ENCODE peak calls at places on chromosomes 6 and 20, in seven cellular contexts. R is left lung; N is MM.1S; Z is heart left ventricle; L is neural progenitor cell; P is HepG2; Y is CD8-positive, alpha-beta T cell. D is an unnamed sample. For H3K4me1, H3K9me3 and H3K27me3, the result is how much of the 10 kb centered on the place peaks cover.

GRCh38 chr6:170429457-170429856 is 122.9 kb downstream of the FAM120B start:
- DNase-seq in R (no peak), N (no peak), Z (no peak), L (no peak), P (peak), Y (no peak), D (no peak)

GRCh38 chr6:56514395-56514794 is 128.3 kb downstream of the DST start:
- DNase-seq in R (no peak), N (no peak), Z (no peak), L (no peak), P (no peak), Y (no peak), D (no peak)

GRCh38 chr6:150711584-150712501 is 112.2 kb downstream of the PLEKHG1 start:
- DNase-seq in R (no peak), N (no peak), Z (peak), L (no peak), P (no peak), Y (no peak), D (no peak)

GRCh38 chr6:143838395-143838794 is 4.7 kb upstream of the LTV1 start:
- DNase-seq in R (no peak), N (no peak), Z (no peak), L (no peak), P (peak), Y (no peak), D (no peak)

GRCh38 chr6:18763086-18763485 is 375.9 kb downstream of the RNF144B start:
- DNase-seq in R (no peak), N (no peak), Z (no peak), L (no peak), P (no peak), Y (no peak), D (no peak)

GRCh38 chr6:169799474-169799926 is 48.1 kb downstream of the ERMARD start:
- DNase-seq in R (no peak), N (no peak), Z (no peak), L (no peak), P (peak), Y (no peak), D (no peak)

GRCh38 chr20:41138217-41138526 is 829 bp downstream of the PLCG1 start:
- DNase-seq in R (no peak), N (no peak), Z (no peak), L (no peak), P (peak), Y (no peak), D (no peak)

GRCh38 chr6:42390228-42390934 is 61.3 kb downstream of the TRERF1 start:
- DNase-seq in R (no peak), N (no peak), Z (no peak), L (no peak), P (no peak), Y (peak), D (no peak)

GRCh38 chr20:38337561-38338140 is 8.6 kb upstream of the LBP start:
- DNase-seq in R (no peak), N (no peak), Z (no peak), L (peak), P (peak), Y (no peak), D (peak)

GRCh38 chr6:144134176-144134575 is 16.1 kb upstream of the STX11 start:
- DNase-seq in R (no peak), N (no peak), Z (no peak), L (no peak), P (no peak), Y (no peak), D (no peak)

GRCh38 chr6:158468666-158469065 is 91.2 kb upstream of the TMEM181 start:
- DNase-seq in R (no peak), N (no peak), Z (no peak), L (peak), P (no peak), Y (no peak), D (no peak)

GRCh38 chr6:108492131-108492766 is 68.5 kb upstream of the FOXO3 start:
- DNase-seq in R (no peak), N (peak), Z (no peak), L (peak), P (peak), Y (no peak), D (peak)

GRCh38 chr6:79134699-79135474 is 56.8 kb upstream of the PHIP start:
- DNase-seq in R (no peak), N (no peak), Z (no peak), L (no peak), P (no peak), Y (no peak), D (peak)

GRCh38 chr6:156185113-156185512 is 592.1 kb upstream of the ARID1B start:
- DNase-seq in R (no peak), N (no peak), Z (no peak), L (no peak), P (no peak), Y (no peak), D (no peak)

GRCh38 chr6:26653007-26653406 is 6.5 kb downstream of the ZNF322 start:
- DNase-seq in R (no peak), N (no peak), Z (no peak), L (no peak), P (no peak), Y (no peak), D (no peak)

GRCh38 chr6:37696841-37697735 is 595 bp downstream of the MDGA1 start:
- DNase-seq in R (no peak), N (peak), Z (no peak), L (peak), P (no peak), Y (peak), D (peak)

GRCh38 chr20:33480071-33480470 is 9.8 kb upstream of the CBFA2T2 start:
- DNase-seq in R (no peak), N (no peak), Z (no peak), L (peak), P (no peak), Y (no peak), D (no peak)

GRCh38 chr6:113104546-113105325 is 752.4 kb upstream of the MARCKS start:
- DNase-seq in R (no peak), N (no peak), Z (no peak), L (no peak), P (no peak), Y (no peak), D (no peak)

GRCh38 chr6:3408665-3409064 is 48.2 kb downstream of the SLC22A23 start:
- DNase-seq in R (no peak), N (no peak), Z (no peak), L (no peak), P (no peak), Y (no peak), D (no peak)

GRCh38 chr20:8073024-8073832 is 53.7 kb upstream of the TMX4 start:
- DNase-seq in R (no peak), N (no peak), Z (no peak), L (no peak), P (peak), Y (no peak), D (peak)

GRCh38 chr6:29641430-29642213 is 8.6 kb upstream of the GABBR1 start:
- DNase-seq in R (no peak), N (no peak), Z (no peak), L (no peak), P (no peak), Y (peak), D (no peak)

GRCh38 chr6:21133902-21134301 is 459.6 kb upstream of the SOX4 start:
- DNase-seq in R (no peak), N (no peak), Z (no peak), L (peak), P (no peak), Y (no peak), D (no peak)

GRCh38 chr6:54102239-54102638 is 9.0 kb upstream of the MLIP start:
- DNase-seq in R (no peak), N (no peak), Z (no peak), L (no peak), P (no peak), Y (no peak), D (no peak)

GRCh38 chr6:118186676-118187567 is 279.9 kb downstream of the SLC35F1 start:
- DNase-seq in R (no peak), N (peak), Z (no peak), L (no peak), P (no peak), Y (no peak), D (no peak)

GRCh38 chr20:44442298-44443070 is 33.2 kb upstream of the TTPAL start:
- DNase-seq in R (no peak), N (no peak), Z (no peak), L (no peak), P (no peak), Y (no peak), D (no peak)

GRCh38 chr6:47633141-47633540 is 65.2 kb upstream of the ADGRF4 start:
- DNase-seq in R (no peak), N (no peak), Z (no peak), L (peak), P (no peak), Y (no peak), D (no peak)

GRCh38 chr6:165825416-165825815 is 162.4 kb upstream of the PDE10A start:
- DNase-seq in R (no peak), N (no peak), Z (no peak), L (peak), P (no peak), Y (no peak), D (no peak)

GRCh38 chr6:53179961-53180651 is 31.5 kb upstream of the GCM1 start:
- DNase-seq in R (peak), N (no peak), Z (peak), L (no peak), P (no peak), Y (peak), D (peak)

GRCh38 chr6:122754191-122754731 is 25.3 kb upstream of the FABP7 start:
- DNase-seq in R (no peak), N (no peak), Z (no peak), L (no peak), P (no peak), Y (no peak), D (no peak)

GRCh38 chr20:43007525-43007924 is 182.2 kb downstream of the PTPRT start:
- DNase-seq in R (no peak), N (no peak), Z (no peak), L (no peak), P (no peak), Y (no peak), D (no peak)

DNA sequence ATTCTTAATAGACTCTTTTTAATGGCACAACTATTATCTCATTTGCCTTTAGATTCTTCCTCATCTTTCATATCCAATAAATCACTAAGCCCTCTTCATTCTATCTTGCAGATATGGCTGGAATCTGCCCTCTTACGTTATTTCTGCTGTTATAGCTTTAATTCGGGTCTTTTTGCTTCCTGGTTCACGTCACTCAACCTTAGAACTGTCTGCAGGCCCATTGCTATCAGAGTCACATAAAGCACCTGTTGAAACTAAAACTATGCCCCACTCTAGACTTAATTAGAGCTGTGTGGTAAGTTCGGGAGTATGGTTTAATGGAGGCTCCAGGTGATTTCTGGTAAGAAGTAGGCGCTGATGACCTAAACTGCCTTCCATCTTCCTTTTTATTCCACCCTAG is 988 bp downstream of the QRSL1 start:
- DNase-seq in R (no peak), N (peak), Z (no peak), L (no peak), P (no peak), Y (no peak), D (peak)
- H3K4me1 ChIP-seq in R (under half), N (under half), Z (under half), L (under half), P (under half), Y (under half), D (under half)

GRCh38 chr6:168349718-168350117 is 30.1 kb upstream of the DACT2 start:
- DNase-seq in R (no peak), N (no peak), Z (no peak), L (no peak), P (no peak), Y (no peak), D (no peak)
- H3K9me3 ChIP-seq in R (under half), N (under half), Z (under half), L (under half), P (under half), Y (under half), D (under half)

GRCh38 chr6:132330759-132331158 is 70.5 kb downstream of the MOXD1 start:
- DNase-seq in R (no peak), N (no peak), Z (no peak), L (no peak), P (no peak), Y (no peak), D (no peak)
- H3K27me3 ChIP-seq in R (under half), N (under half), Z (under half), L (under half), P (under half), Y (under half), D (under half)

GRCh38 chr20:62715201-62715600 is 6.6 kb downstream of the NTSR1 start:
- DNase-seq in R (no peak), N (no peak), Z (no peak), L (no peak), P (no peak), Y (no peak), D (no peak)
- H3K4me1 ChIP-seq in R (under half), N (under half), Z (under half), L (under half), P (under half), Y (under half), D (under half)

GRCh38 chr6:106808758-106809157 is 165.8 kb downstream of the CD24 start:
- DNase-seq in R (no peak), N (no peak), Z (no peak), L (no peak), P (no peak), Y (no peak), D (no peak)
- H3K9me3 ChIP-seq in R (half or more), N (under half), Z (under half), L (under half), P (under half), Y (under half), D (under half)

GRCh38 chr6:89409461-89410035 is 2.5 kb downstream of the RRAGD start:
- DNase-seq in R (no peak), N (no peak), Z (peak), L (no peak), P (no peak), Y (no peak), D (peak)

GRCh38 chr6:89410231-89411018 is 1.6 kb downstream of the RRAGD start:
- DNase-seq in R (no peak), N (peak), Z (no peak), L (peak), P (no peak), Y (no peak), D (peak)

GRCh38 chr6:89411269-89412070 is 603 bp downstream of the RRAGD start:
- DNase-seq in R (peak), N (peak), Z (peak), L (peak), P (no peak), Y (peak), D (peak)

GRCh38 chr6:89412071-89413005 is at the start of gene RRAGD:
- DNase-seq in R (peak), N (peak), Z (peak), L (peak), P (no peak), Y (peak), D (peak)

DNA sequence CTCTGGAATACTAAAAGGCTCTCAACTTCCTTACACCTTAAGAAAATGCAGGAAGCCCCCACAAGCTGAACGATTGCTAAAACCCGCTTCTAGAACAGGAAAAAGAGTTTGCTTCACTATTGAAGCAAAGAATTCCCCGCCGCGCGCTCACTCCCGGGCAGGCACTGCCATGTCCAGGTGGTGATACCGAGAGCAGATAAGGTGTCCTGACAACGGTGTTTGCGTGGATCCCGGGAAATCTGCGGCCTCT is 1.1 kb downstream of the RRAGD start:
- DNase-seq in R (no peak), N (peak), Z (no peak), L (no peak), P (no peak), Y (peak), D (no peak)
- H3K27me3 ChIP-seq in R (under half), N (under half), Z (under half), L (under half), P (under half), Y (under half), D (under half)

GRCh38 chr6:130995783-130996447 is 67.1 kb downstream of the EPB41L2 start:
- DNase-seq in R (no peak), N (no peak), Z (no peak), L (no peak), P (no peak), Y (no peak), D (no peak)
- H3K4me1 ChIP-seq in R (under half), N (under half), Z (under half), L (under half), P (half or more), Y (under half), D (under half)